ENCODE peak calls at places on chromosomes 7 and 10, in nine cellular contexts. P is M059J; J is cardiac fibroblast; I is osteocyte; Z is NCI-H82; N is activated CD8-positive, alpha-beta memory T cell treated with anti-CD3 and anti-CD28 coated beads for 1 hour; U is GDM1; F is iris pigment epithelial cell; Y is tibial artery. C is an unnamed sample.

GRCh38 chr7:45342236-45342635 is 184.6 kb downstream of the RAMP3 start:
- DNase-seq in P (peak), J (no peak), Z (no peak), I (no peak), F (no peak), U (no peak), N (no peak), Y (no peak), C (no peak)

GRCh38 chr7:139591550-139592195 is 68.2 kb downstream of the CLEC2L start:
- DNase-seq in F (no peak), Z (no peak), Y (no peak), J (no peak), I (peak), N (no peak), U (no peak), P (no peak), C (no peak)

GRCh38 chr10:57579926-57580325 is 687.8 kb downstream of the IPMK start:
- DNase-seq in Z (peak), F (peak), N (no peak), Y (no peak), P (peak), J (peak), I (no peak), U (no peak), C (peak)

GRCh38 chr7:66859794-66860645 is 61.0 kb upstream of the TMEM248 start:
- DNase-seq in N (no peak), Z (no peak), P (peak), Y (no peak), J (no peak), U (no peak), F (peak), I (no peak), C (peak)

GRCh38 chr10:44769449-44769848 is 141.7 kb upstream of the TMEM72 start:
- DNase-seq in Y (no peak), F (no peak), J (no peak), N (no peak), I (no peak), Z (no peak), P (no peak), U (no peak), C (no peak)

GRCh38 chr10:100769481-100769880 is 24.1 kb downstream of the PAX2 start:
- DNase-seq in J (no peak), Z (no peak), N (no peak), P (no peak), Y (no peak), U (no peak), F (no peak), I (no peak), C (no peak)

GRCh38 chr10:90884414-90884813 is 12.6 kb downstream of the RPP30 start:
- DNase-seq in Z (no peak), N (no peak), I (no peak), P (peak), Y (no peak), F (peak), U (no peak), J (peak), C (peak)

GRCh38 chr7:122438001-122438400 is 133.5 kb upstream of the FEZF1 start:
- DNase-seq in U (no peak), Y (no peak), Z (no peak), N (no peak), P (no peak), J (peak), I (no peak), F (no peak), C (no peak)

GRCh38 chr10:61836233-61836887 is 65.1 kb upstream of the ARID5B start:
- DNase-seq in U (no peak), P (peak), N (no peak), Z (peak), Y (no peak), F (peak), J (peak), I (no peak), C (no peak)

GRCh38 chr7:111483078-111483477 is 79.2 kb downstream of the IMMP2L start:
- DNase-seq in P (no peak), J (no peak), Y (no peak), U (no peak), I (no peak), F (no peak), N (no peak), Z (no peak), C (no peak)

GRCh38 chr7:33619264-33619663 is 286.1 kb upstream of the BMPER start:
- DNase-seq in Y (no peak), N (no peak), Z (no peak), I (no peak), J (no peak), U (no peak), F (no peak), P (no peak), C (no peak)

GRCh38 chr7:126574838-126575250 is 677.9 kb downstream of the GRM8 start:
- DNase-seq in P (peak), Y (no peak), F (peak), N (no peak), U (no peak), Z (no peak), J (peak), I (no peak), C (no peak)

GRCh38 chr7:107219563-107220244 is 50.9 kb downstream of the HBP1 start:
- DNase-seq in Z (no peak), J (no peak), N (no peak), I (no peak), P (no peak), F (no peak), Y (no peak), U (no peak), C (no peak)

GRCh38 chr7:110007316-110007910 is 1083.5 kb upstream of the LRRN3 start:
- DNase-seq in Y (no peak), U (no peak), F (no peak), P (no peak), J (no peak), N (no peak), Z (no peak), I (no peak), C (no peak)

C was measured in IMR-90.